ENCODE peak calls at places on chromosomes 6 and 20, in eight cellular contexts. One of them, this sample, is unnamed.

GRCh38 chr6:66094615-66095014 is 387.6 kb upstream of the EYS start:
- DNase-seq in T-helper 1 cell: no peak
- DNase-seq in NCI-H1436: no peak
- DNase-seq in activated CD8-positive, alpha-beta memory T cell treated with anti-CD3 and anti-CD28 coated beads, Interleukin-2, amount 50 U/mL, for 48 hours: no peak
- DNase-seq in cardiac muscle cell: no peak
- DNase-seq in occipital lobe: no peak
- DNase-seq in activated T-cell treated with anti-CD3 and anti-CD28 coated beads for 24 hours: no peak
- DNase-seq in stomach: no peak
- DNase-seq in this sample: no peak

GRCh38 chr6:136016228-136017225 is 165.0 kb downstream of the PDE7B start:
- DNase-seq in T-helper 1 cell: no peak
- DNase-seq in NCI-H1436: peak; percentile 32
- DNase-seq in activated CD8-positive, alpha-beta memory T cell treated with anti-CD3 and anti-CD28 coated beads, Interleukin-2, amount 50 U/mL, for 48 hours: no peak
- DNase-seq in cardiac muscle cell: no peak
- DNase-seq in occipital lobe: no peak
- DNase-seq in activated T-cell treated with anti-CD3 and anti-CD28 coated beads for 24 hours: no peak
- DNase-seq in stomach: peak; percentile 38
- DNase-seq in this sample: no peak

GRCh38 chr6:39280247-39280731 is 33.9 kb downstream of the KCNK17 start:
- DNase-seq in T-helper 1 cell: no peak
- DNase-seq in NCI-H1436: no peak
- DNase-seq in activated CD8-positive, alpha-beta memory T cell treated with anti-CD3 and anti-CD28 coated beads, Interleukin-2, amount 50 U/mL, for 48 hours: no peak
- DNase-seq in cardiac muscle cell: no peak
- DNase-seq in occipital lobe: no peak
- DNase-seq in activated T-cell treated with anti-CD3 and anti-CD28 coated beads for 24 hours: no peak
- DNase-seq in stomach: peak; percentile 60
- DNase-seq in this sample: peak; percentile 84

GRCh38 chr6:119594907-119595306 is 245.3 kb upstream of the MAN1A1 start:
- DNase-seq in T-helper 1 cell: no peak
- DNase-seq in NCI-H1436: no peak
- DNase-seq in activated CD8-positive, alpha-beta memory T cell treated with anti-CD3 and anti-CD28 coated beads, Interleukin-2, amount 50 U/mL, for 48 hours: no peak
- DNase-seq in cardiac muscle cell: no peak
- DNase-seq in occipital lobe: no peak
- DNase-seq in activated T-cell treated with anti-CD3 and anti-CD28 coated beads for 24 hours: no peak
- DNase-seq in stomach: no peak
- DNase-seq in this sample: no peak

GRCh38 chr20:41499961-41500725 is 118.0 kb downstream of the CHD6 start:
- DNase-seq in T-helper 1 cell: no peak
- DNase-seq in NCI-H1436: no peak
- DNase-seq in activated CD8-positive, alpha-beta memory T cell treated with anti-CD3 and anti-CD28 coated beads, Interleukin-2, amount 50 U/mL, for 48 hours: no peak
- DNase-seq in cardiac muscle cell: no peak
- DNase-seq in occipital lobe: no peak
- DNase-seq in activated T-cell treated with anti-CD3 and anti-CD28 coated beads for 24 hours: no peak
- DNase-seq in stomach: no peak
- DNase-seq in this sample: no peak

GRCh38 chr20:2558581-2559301 is 22.4 kb downstream of the TMC2 start:
- DNase-seq in T-helper 1 cell: no peak
- DNase-seq in NCI-H1436: no peak
- DNase-seq in activated CD8-positive, alpha-beta memory T cell treated with anti-CD3 and anti-CD28 coated beads, Interleukin-2, amount 50 U/mL, for 48 hours: no peak
- DNase-seq in cardiac muscle cell: peak; percentile 29
- DNase-seq in occipital lobe: no peak
- DNase-seq in activated T-cell treated with anti-CD3 and anti-CD28 coated beads for 24 hours: peak; percentile 0
- DNase-seq in stomach: no peak
- DNase-seq in this sample: no peak

GRCh38 chr20:48578397-48579098 is 249.3 kb downstream of the PREX1 start:
- DNase-seq in T-helper 1 cell: no peak
- DNase-seq in NCI-H1436: no peak
- DNase-seq in activated CD8-positive, alpha-beta memory T cell treated with anti-CD3 and anti-CD28 coated beads, Interleukin-2, amount 50 U/mL, for 48 hours: no peak
- DNase-seq in cardiac muscle cell: no peak
- DNase-seq in occipital lobe: no peak
- DNase-seq in activated T-cell treated with anti-CD3 and anti-CD28 coated beads for 24 hours: no peak
- DNase-seq in stomach: no peak
- DNase-seq in this sample: no peak

GRCh38 chr6:107869871-107870270 is 45.8 kb upstream of the SCML4 start:
- DNase-seq in T-helper 1 cell: no peak
- DNase-seq in NCI-H1436: no peak
- DNase-seq in activated CD8-positive, alpha-beta memory T cell treated with anti-CD3 and anti-CD28 coated beads, Interleukin-2, amount 50 U/mL, for 48 hours: no peak
- DNase-seq in cardiac muscle cell: no peak
- DNase-seq in occipital lobe: no peak
- DNase-seq in activated T-cell treated with anti-CD3 and anti-CD28 coated beads for 24 hours: no peak
- DNase-seq in stomach: no peak
- DNase-seq in this sample: no peak

GRCh38 chr20:33790571-33790970 is 20.6 kb upstream of the CHMP4B start:
- DNase-seq in T-helper 1 cell: no peak
- DNase-seq in NCI-H1436: no peak
- DNase-seq in activated CD8-positive, alpha-beta memory T cell treated with anti-CD3 and anti-CD28 coated beads, Interleukin-2, amount 50 U/mL, for 48 hours: no peak
- DNase-seq in cardiac muscle cell: no peak
- DNase-seq in occipital lobe: no peak
- DNase-seq in activated T-cell treated with anti-CD3 and anti-CD28 coated beads for 24 hours: no peak
- DNase-seq in stomach: peak; percentile 42
- DNase-seq in this sample: peak; percentile 92

GRCh38 chr20:408843-409696 is 971 bp downstream of the RBCK1 start:
- DNase-seq in T-helper 1 cell: no peak
- DNase-seq in NCI-H1436: no peak
- DNase-seq in activated CD8-positive, alpha-beta memory T cell treated with anti-CD3 and anti-CD28 coated beads, Interleukin-2, amount 50 U/mL, for 48 hours: peak; percentile 71
- DNase-seq in cardiac muscle cell: no peak
- DNase-seq in occipital lobe: no peak
- DNase-seq in activated T-cell treated with anti-CD3 and anti-CD28 coated beads for 24 hours: peak; percentile 7
- DNase-seq in stomach: no peak
- DNase-seq in this sample: peak; percentile 45

GRCh38 chr6:37456126-37456525 is 23.1 kb downstream of the CMTR1 start:
- DNase-seq in T-helper 1 cell: no peak
- DNase-seq in NCI-H1436: no peak
- DNase-seq in activated CD8-positive, alpha-beta memory T cell treated with anti-CD3 and anti-CD28 coated beads, Interleukin-2, amount 50 U/mL, for 48 hours: no peak
- DNase-seq in cardiac muscle cell: peak; percentile 38
- DNase-seq in occipital lobe: no peak
- DNase-seq in activated T-cell treated with anti-CD3 and anti-CD28 coated beads for 24 hours: no peak
- DNase-seq in stomach: no peak
- DNase-seq in this sample: no peak

GRCh38 chr6:169807219-169807618 is 55.8 kb downstream of the ERMARD start:
- DNase-seq in T-helper 1 cell: no peak
- DNase-seq in NCI-H1436: no peak
- DNase-seq in activated CD8-positive, alpha-beta memory T cell treated with anti-CD3 and anti-CD28 coated beads, Interleukin-2, amount 50 U/mL, for 48 hours: peak; percentile 33
- DNase-seq in cardiac muscle cell: no peak
- DNase-seq in occipital lobe: no peak
- DNase-seq in activated T-cell treated with anti-CD3 and anti-CD28 coated beads for 24 hours: no peak
- DNase-seq in stomach: no peak
- DNase-seq in this sample: no peak

GRCh38 chr20:63896136-63896890 is 1.4 kb downstream of the DNAJC5 start:
- DNase-seq in T-helper 1 cell: no peak
- DNase-seq in NCI-H1436: no peak
- DNase-seq in activated CD8-positive, alpha-beta memory T cell treated with anti-CD3 and anti-CD28 coated beads, Interleukin-2, amount 50 U/mL, for 48 hours: peak; percentile 65
- DNase-seq in cardiac muscle cell: peak; percentile 11
- DNase-seq in occipital lobe: no peak
- DNase-seq in activated T-cell treated with anti-CD3 and anti-CD28 coated beads for 24 hours: no peak
- DNase-seq in stomach: peak; percentile 81
- DNase-seq in this sample: peak; percentile 77

GRCh38 chr20:22502731-22503191 is 81.6 kb downstream of the FOXA2 start:
- DNase-seq in T-helper 1 cell: no peak
- DNase-seq in NCI-H1436: no peak
- DNase-seq in activated CD8-positive, alpha-beta memory T cell treated with anti-CD3 and anti-CD28 coated beads, Interleukin-2, amount 50 U/mL, for 48 hours: no peak
- DNase-seq in cardiac muscle cell: no peak
- DNase-seq in occipital lobe: no peak
- DNase-seq in activated T-cell treated with anti-CD3 and anti-CD28 coated beads for 24 hours: no peak
- DNase-seq in stomach: no peak
- DNase-seq in this sample: peak; percentile 62

GRCh38 chr20:38151455-38151854 is 13.6 kb downstream of the TGM2 start:
- DNase-seq in T-helper 1 cell: no peak
- DNase-seq in NCI-H1436: no peak
- DNase-seq in activated CD8-positive, alpha-beta memory T cell treated with anti-CD3 and anti-CD28 coated beads, Interleukin-2, amount 50 U/mL, for 48 hours: no peak
- DNase-seq in cardiac muscle cell: no peak
- DNase-seq in occipital lobe: no peak
- DNase-seq in activated T-cell treated with anti-CD3 and anti-CD28 coated beads for 24 hours: no peak
- DNase-seq in stomach: no peak
- DNase-seq in this sample: no peak

GRCh38 chr20:64160118-64160517 is 4.1 kb upstream of the MYT1 start:
- DNase-seq in T-helper 1 cell: no peak
- DNase-seq in NCI-H1436: peak; percentile 68
- DNase-seq in activated CD8-positive, alpha-beta memory T cell treated with anti-CD3 and anti-CD28 coated beads, Interleukin-2, amount 50 U/mL, for 48 hours: no peak
- DNase-seq in cardiac muscle cell: no peak
- DNase-seq in occipital lobe: no peak
- DNase-seq in activated T-cell treated with anti-CD3 and anti-CD28 coated beads for 24 hours: no peak
- DNase-seq in stomach: no peak
- DNase-seq in this sample: no peak

GRCh38 chr6:4281341-4282293 is 146.2 kb upstream of the ECI2 start:
- DNase-seq in T-helper 1 cell: no peak
- DNase-seq in NCI-H1436: peak; percentile 73
- DNase-seq in activated CD8-positive, alpha-beta memory T cell treated with anti-CD3 and anti-CD28 coated beads, Interleukin-2, amount 50 U/mL, for 48 hours: peak; percentile 62
- DNase-seq in cardiac muscle cell: peak; percentile 29
- DNase-seq in occipital lobe: peak; percentile 72
- DNase-seq in activated T-cell treated with anti-CD3 and anti-CD28 coated beads for 24 hours: peak; percentile 4
- DNase-seq in stomach: peak; percentile 56
- DNase-seq in this sample: peak; percentile 54

GRCh38 chr6:130670142-130670541 is 157.1 kb upstream of the SMLR1 start:
- DNase-seq in T-helper 1 cell: no peak
- DNase-seq in NCI-H1436: no peak
- DNase-seq in activated CD8-positive, alpha-beta memory T cell treated with anti-CD3 and anti-CD28 coated beads, Interleukin-2, amount 50 U/mL, for 48 hours: no peak
- DNase-seq in cardiac muscle cell: no peak
- DNase-seq in occipital lobe: no peak
- DNase-seq in activated T-cell treated with anti-CD3 and anti-CD28 coated beads for 24 hours: no peak
- DNase-seq in stomach: no peak
- DNase-seq in this sample: no peak

GRCh38 chr20:47217482-47218446 is 138.7 kb downstream of the ZMYND8 start:
- DNase-seq in T-helper 1 cell: no peak
- DNase-seq in NCI-H1436: no peak
- DNase-seq in activated CD8-positive, alpha-beta memory T cell treated with anti-CD3 and anti-CD28 coated beads, Interleukin-2, amount 50 U/mL, for 48 hours: no peak
- DNase-seq in cardiac muscle cell: no peak
- DNase-seq in occipital lobe: no peak
- DNase-seq in activated T-cell treated with anti-CD3 and anti-CD28 coated beads for 24 hours: no peak
- DNase-seq in stomach: no peak
- DNase-seq in this sample: no peak

GRCh38 chr6:56671160-56671559 is 28.5 kb upstream of the DST start:
- DNase-seq in T-helper 1 cell: no peak
- DNase-seq in NCI-H1436: no peak
- DNase-seq in activated CD8-positive, alpha-beta memory T cell treated with anti-CD3 and anti-CD28 coated beads, Interleukin-2, amount 50 U/mL, for 48 hours: no peak
- DNase-seq in cardiac muscle cell: no peak
- DNase-seq in occipital lobe: no peak
- DNase-seq in activated T-cell treated with anti-CD3 and anti-CD28 coated beads for 24 hours: no peak
- DNase-seq in stomach: no peak
- DNase-seq in this sample: no peak

GRCh38 chr6:170545405-170545804 is 7.7 kb downstream of the PSMB1 start:
- DNase-seq in T-helper 1 cell: no peak
- DNase-seq in NCI-H1436: no peak
- DNase-seq in activated CD8-positive, alpha-beta memory T cell treated with anti-CD3 and anti-CD28 coated beads, Interleukin-2, amount 50 U/mL, for 48 hours: no peak
- DNase-seq in cardiac muscle cell: no peak
- DNase-seq in occipital lobe: no peak
- DNase-seq in activated T-cell treated with anti-CD3 and anti-CD28 coated beads for 24 hours: no peak
- DNase-seq in stomach: no peak
- DNase-seq in this sample: no peak

GRCh38 chr20:46811328-46812084 is 83.1 kb upstream of the EYA2 start:
- DNase-seq in T-helper 1 cell: no peak
- DNase-seq in NCI-H1436: peak; percentile 94
- DNase-seq in activated CD8-positive, alpha-beta memory T cell treated with anti-CD3 and anti-CD28 coated beads, Interleukin-2, amount 50 U/mL, for 48 hours: no peak
- DNase-seq in cardiac muscle cell: no peak
- DNase-seq in occipital lobe: no peak
- DNase-seq in activated T-cell treated with anti-CD3 and anti-CD28 coated beads for 24 hours: no peak
- DNase-seq in stomach: no peak
- DNase-seq in this sample: no peak

GRCh38 chr6:89132087-89132486 is 13.8 kb upstream of the PM20D2 start:
- DNase-seq in T-helper 1 cell: no peak
- DNase-seq in NCI-H1436: no peak
- DNase-seq in activated CD8-positive, alpha-beta memory T cell treated with anti-CD3 and anti-CD28 coated beads, Interleukin-2, amount 50 U/mL, for 48 hours: no peak
- DNase-seq in cardiac muscle cell: no peak
- DNase-seq in occipital lobe: no peak
- DNase-seq in activated T-cell treated with anti-CD3 and anti-CD28 coated beads for 24 hours: no peak
- DNase-seq in stomach: no peak
- DNase-seq in this sample: no peak

GRCh38 chr6:52725133-52725529 is 38.1 kb downstream of the GSTA2 start:
- DNase-seq in T-helper 1 cell: no peak
- DNase-seq in NCI-H1436: no peak
- DNase-seq in activated CD8-positive, alpha-beta memory T cell treated with anti-CD3 and anti-CD28 coated beads, Interleukin-2, amount 50 U/mL, for 48 hours: no peak
- DNase-seq in cardiac muscle cell: no peak
- DNase-seq in occipital lobe: no peak
- DNase-seq in activated T-cell treated with anti-CD3 and anti-CD28 coated beads for 24 hours: no peak
- DNase-seq in stomach: peak; percentile 66
- DNase-seq in this sample: peak; percentile 60

GRCh38 chr6:34147906-34148701 is 2.2 kb upstream of the GRM4 start:
- DNase-seq in T-helper 1 cell: no peak
- DNase-seq in NCI-H1436: no peak
- DNase-seq in activated CD8-positive, alpha-beta memory T cell treated with anti-CD3 and anti-CD28 coated beads, Interleukin-2, amount 50 U/mL, for 48 hours: no peak
- DNase-seq in cardiac muscle cell: no peak
- DNase-seq in occipital lobe: no peak
- DNase-seq in activated T-cell treated with anti-CD3 and anti-CD28 coated beads for 24 hours: no peak
- DNase-seq in stomach: no peak
- DNase-seq in this sample: no peak

GRCh38 chr6:150373260-150373701 is 4.5 kb downstream of the IYD start:
- DNase-seq in T-helper 1 cell: no peak
- DNase-seq in NCI-H1436: no peak
- DNase-seq in activated CD8-positive, alpha-beta memory T cell treated with anti-CD3 and anti-CD28 coated beads, Interleukin-2, amount 50 U/mL, for 48 hours: no peak
- DNase-seq in cardiac muscle cell: peak; percentile 26
- DNase-seq in occipital lobe: no peak
- DNase-seq in activated T-cell treated with anti-CD3 and anti-CD28 coated beads for 24 hours: no peak
- DNase-seq in stomach: no peak
- DNase-seq in this sample: no peak

GRCh38 chr6:116419069-116419468 is 42.1 kb upstream of the CALHM6 start:
- DNase-seq in T-helper 1 cell: no peak
- DNase-seq in NCI-H1436: no peak
- DNase-seq in activated CD8-positive, alpha-beta memory T cell treated with anti-CD3 and anti-CD28 coated beads, Interleukin-2, amount 50 U/mL, for 48 hours: no peak
- DNase-seq in cardiac muscle cell: no peak
- DNase-seq in occipital lobe: no peak
- DNase-seq in activated T-cell treated with anti-CD3 and anti-CD28 coated beads for 24 hours: no peak
- DNase-seq in stomach: no peak
- DNase-seq in this sample: no peak

GRCh38 chr20:2804921-2805681 is 4.7 kb upstream of the CPXM1 start:
- DNase-seq in T-helper 1 cell: no peak
- DNase-seq in NCI-H1436: no peak
- DNase-seq in activated CD8-positive, alpha-beta memory T cell treated with anti-CD3 and anti-CD28 coated beads, Interleukin-2, amount 50 U/mL, for 48 hours: peak; percentile 49
- DNase-seq in cardiac muscle cell: peak; percentile 58
- DNase-seq in occipital lobe: no peak
- DNase-seq in activated T-cell treated with anti-CD3 and anti-CD28 coated beads for 24 hours: no peak
- DNase-seq in stomach: no peak
- DNase-seq in this sample: no peak

GRCh38 chr6:14771026-14771425 is 474.8 kb upstream of the JARID2 start:
- DNase-seq in T-helper 1 cell: no peak
- DNase-seq in NCI-H1436: no peak
- DNase-seq in activated CD8-positive, alpha-beta memory T cell treated with anti-CD3 and anti-CD28 coated beads, Interleukin-2, amount 50 U/mL, for 48 hours: no peak
- DNase-seq in cardiac muscle cell: no peak
- DNase-seq in occipital lobe: no peak
- DNase-seq in activated T-cell treated with anti-CD3 and anti-CD28 coated beads for 24 hours: no peak
- DNase-seq in stomach: no peak
- DNase-seq in this sample: no peak

GRCh38 chr20:51199920-51200319 is 177.0 kb upstream of the KCNG1 start:
- DNase-seq in T-helper 1 cell: no peak
- DNase-seq in NCI-H1436: no peak
- DNase-seq in activated CD8-positive, alpha-beta memory T cell treated with anti-CD3 and anti-CD28 coated beads, Interleukin-2, amount 50 U/mL, for 48 hours: no peak
- DNase-seq in cardiac muscle cell: no peak
- DNase-seq in occipital lobe: no peak
- DNase-seq in activated T-cell treated with anti-CD3 and anti-CD28 coated beads for 24 hours: no peak
- DNase-seq in stomach: no peak
- DNase-seq in this sample: no peak

GRCh38 chr6:119303164-119303887 is 46.2 kb downstream of the MAN1A1 start:
- DNase-seq in T-helper 1 cell: no peak
- DNase-seq in NCI-H1436: no peak
- DNase-seq in activated CD8-positive, alpha-beta memory T cell treated with anti-CD3 and anti-CD28 coated beads, Interleukin-2, amount 50 U/mL, for 48 hours: no peak
- DNase-seq in cardiac muscle cell: no peak
- DNase-seq in occipital lobe: no peak
- DNase-seq in activated T-cell treated with anti-CD3 and anti-CD28 coated beads for 24 hours: no peak
- DNase-seq in stomach: no peak
- DNase-seq in this sample: no peak

GRCh38 chr20:19735446-19735845 is 22.6 kb upstream of the RIN2 start:
- DNase-seq in T-helper 1 cell: no peak
- DNase-seq in NCI-H1436: peak; percentile 73
- DNase-seq in activated CD8-positive, alpha-beta memory T cell treated with anti-CD3 and anti-CD28 coated beads, Interleukin-2, amount 50 U/mL, for 48 hours: no peak
- DNase-seq in cardiac muscle cell: peak; percentile 88
- DNase-seq in occipital lobe: peak; percentile 64
- DNase-seq in activated T-cell treated with anti-CD3 and anti-CD28 coated beads for 24 hours: no peak
- DNase-seq in stomach: peak; percentile 73
- DNase-seq in this sample: peak; percentile 82

GRCh38 chr6:9481292-9482029 is 933.4 kb downstream of the TFAP2A start:
- DNase-seq in T-helper 1 cell: no peak
- DNase-seq in NCI-H1436: no peak
- DNase-seq in activated CD8-positive, alpha-beta memory T cell treated with anti-CD3 and anti-CD28 coated beads, Interleukin-2, amount 50 U/mL, for 48 hours: no peak
- DNase-seq in cardiac muscle cell: no peak
- DNase-seq in occipital lobe: no peak
- DNase-seq in activated T-cell treated with anti-CD3 and anti-CD28 coated beads for 24 hours: no peak
- DNase-seq in stomach: no peak
- DNase-seq in this sample: no peak

GRCh38 chr6:100463685-100464161 is 998 bp downstream of the SIM1 start:
- DNase-seq in T-helper 1 cell: no peak
- DNase-seq in NCI-H1436: no peak
- DNase-seq in activated CD8-positive, alpha-beta memory T cell treated with anti-CD3 and anti-CD28 coated beads, Interleukin-2, amount 50 U/mL, for 48 hours: no peak
- DNase-seq in cardiac muscle cell: no peak
- DNase-seq in occipital lobe: no peak
- DNase-seq in activated T-cell treated with anti-CD3 and anti-CD28 coated beads for 24 hours: no peak
- DNase-seq in stomach: no peak
- DNase-seq in this sample: no peak